ENCODE peak calls at places on chromosomes 16 and 17, in five cellular contexts. N, D, Z, L and X are unnamed samples.

GRCh38 chr16:470418-470817 is 45.0 kb downstream of the RAB11FIP3 start:
- DNase-seq in N (no peak), D (no peak), Z (no peak), L (no peak), X (no peak)

GRCh38 chr17:38861399-38861843 is 7.9 kb upstream of the RPL23 start:
- DNase-seq in N (no peak), D (no peak), Z (no peak), L (no peak), X (no peak)

GRCh38 chr17:71023631-71024030 is 854.3 kb downstream of the KCNJ2 start:
- DNase-seq in N (no peak), D (peak; percentile 67), Z (no peak), L (no peak), X (no peak)

GRCh38 chr17:40224707-40225092 is 5.6 kb downstream of the WIPF2 start:
- DNase-seq in N (peak; percentile 54), D (no peak), Z (no peak), L (peak; percentile 44), X (peak; percentile 26)

GRCh38 chr17:65261682-65262636 is 124.8 kb downstream of the RGS9 start:
- DNase-seq in N (peak; percentile 51), D (no peak), Z (no peak), L (peak; percentile 27), X (no peak)

GRCh38 chr17:34154916-34155730 is 100.0 kb upstream of the CCL2 start:
- DNase-seq in N (no peak), D (no peak), Z (no peak), L (no peak), X (no peak)

GRCh38 chr16:68155425-68155824 is 70.3 kb downstream of the NFATC3 start:
- DNase-seq in N (peak; percentile 5), D (no peak), Z (no peak), L (no peak), X (no peak)

GRCh38 chr16:53056528-53056881 is 1.7 kb downstream of the CHD9 start:
- DNase-seq in N (peak; percentile 70), D (no peak), Z (no peak), L (peak; percentile 79), X (no peak)

GRCh38 chr16:59179446-59180082 is 445.4 kb upstream of the GOT2 start:
- DNase-seq in N (peak; percentile 1), D (no peak), Z (no peak), L (peak; percentile 18), X (no peak)

GRCh38 chr16:89313583-89313982 is 96.1 kb downstream of the ZNF778 start:
- DNase-seq in N (no peak), D (no peak), Z (no peak), L (no peak), X (no peak)

GRCh38 chr17:37676115-37676925 is 33.1 kb upstream of the DDX52 start:
- DNase-seq in N (peak; percentile 31), D (no peak), Z (no peak), L (peak; percentile 14), X (no peak)

GRCh38 chr17:40980594-40980993 is 3.5 kb downstream of the KRT40 start:
- DNase-seq in N (peak; percentile 44), D (no peak), Z (no peak), L (peak; percentile 77), X (no peak)

GRCh38 chr16:23945243-23945642 is 109.5 kb downstream of the PRKCB start:
- DNase-seq in N (no peak), D (no peak), Z (no peak), L (no peak), X (no peak)

GRCh38 chr17:78184311-78184710 is 2.5 kb downstream of the TK1 start:
- DNase-seq in N (no peak), D (no peak), Z (no peak), L (no peak), X (no peak)

GRCh38 chr17:41784207-41784744 is 2.2 kb downstream of the JUP start:
- DNase-seq in N (peak; percentile 65), D (no peak), Z (no peak), L (no peak), X (no peak)

GRCh38 chr16:55257971-55258613 is 65.9 kb upstream of the IRX6 start:
- DNase-seq in N (peak; percentile 29), D (no peak), Z (no peak), L (peak; percentile 46), X (no peak)

GRCh38 chr17:73156887-73157870 is 7.6 kb upstream of the SSTR2 start:
- DNase-seq in N (no peak), D (peak; percentile 51), Z (no peak), L (no peak), X (no peak)

GRCh38 chr17:66983414-66984021 is 19.0 kb downstream of the CACNG4 start:
- DNase-seq in N (no peak), D (no peak), Z (no peak), L (no peak), X (no peak)

GRCh38 chr16:76910931-76911330 is 280.1 kb upstream of the MON1B start:
- DNase-seq in N (peak; percentile 1), D (no peak), Z (no peak), L (peak; percentile 26), X (no peak)

GRCh38 chr16:62954144-62955032 is 918.1 kb upstream of the CDH8 start:
- DNase-seq in N (no peak), D (no peak), Z (no peak), L (no peak), X (no peak)

GRCh38 chr16:5349661-5350060 is 252.1 kb upstream of the EEF2KMT start:
- DNase-seq in N (no peak), D (no peak), Z (no peak), L (no peak), X (no peak)